ENCODE peak calls at places on chromosomes 7 and 10, in five cellular contexts. One of them, this sample, is unnamed.

GRCh38 chr10:72729528-72729927 is 37.6 kb downstream of the MCU start:
- DNase-seq in sigmoid colon: no peak
- DNase-seq in fibroblast of lung: peak
- DNase-seq in HL-60: no peak
- DNase-seq in left ventricle myocardium inferior: no peak
- DNase-seq in this sample: no peak

GRCh38 chr7:155803418-155804376 is 8.6 kb downstream of the SHH start:
- DNase-seq in fibroblast of lung: peak
- DNase-seq in HL-60: peak
- DNase-seq in sigmoid colon: no peak
- DNase-seq in left ventricle myocardium inferior: no peak
- DNase-seq in this sample: no peak

GRCh38 chr10:34288634-34289033 is 526.5 kb downstream of the PARD3 start:
- DNase-seq in left ventricle myocardium inferior: no peak
- DNase-seq in fibroblast of lung: peak
- DNase-seq in HL-60: no peak
- DNase-seq in sigmoid colon: no peak
- DNase-seq in this sample: peak

GRCh38 chr10:103433858-103434257 is 18.3 kb downstream of the CALHM2 start:
- DNase-seq in left ventricle myocardium inferior: peak
- DNase-seq in HL-60: no peak
- DNase-seq in sigmoid colon: no peak
- DNase-seq in fibroblast of lung: peak
- DNase-seq in this sample: peak

GRCh38 chr10:70426835-70427234 is 14.6 kb downstream of the NODAL start:
- DNase-seq in fibroblast of lung: no peak
- DNase-seq in left ventricle myocardium inferior: no peak
- DNase-seq in sigmoid colon: no peak
- DNase-seq in HL-60: no peak
- DNase-seq in this sample: no peak

GRCh38 chr7:1461640-1462375 is 2.5 kb upstream of the MICALL2 start:
- DNase-seq in sigmoid colon: no peak
- DNase-seq in HL-60: no peak
- DNase-seq in left ventricle myocardium inferior: no peak
- DNase-seq in fibroblast of lung: no peak
- DNase-seq in this sample: no peak

GRCh38 chr10:21523557-21524008 is 1.9 kb downstream of the SKIDA1 start:
- DNase-seq in HL-60: no peak
- DNase-seq in fibroblast of lung: peak
- DNase-seq in sigmoid colon: no peak
- DNase-seq in left ventricle myocardium inferior: no peak
- DNase-seq in this sample: no peak

GRCh38 chr7:129544700-129545099 is 42.4 kb downstream of the SMKR1 start:
- DNase-seq in sigmoid colon: no peak
- DNase-seq in HL-60: no peak
- DNase-seq in fibroblast of lung: no peak
- DNase-seq in left ventricle myocardium inferior: no peak
- DNase-seq in this sample: no peak

GRCh38 chr7:44291066-44291732 is 34.2 kb downstream of the CAMK2B start:
- DNase-seq in HL-60: no peak
- DNase-seq in left ventricle myocardium inferior: peak
- DNase-seq in sigmoid colon: peak
- DNase-seq in fibroblast of lung: peak
- DNase-seq in this sample: no peak

GRCh38 chr10:97887399-97887798 is 37.8 kb downstream of the GOLGA7B start:
- DNase-seq in sigmoid colon: no peak
- DNase-seq in fibroblast of lung: no peak
- DNase-seq in left ventricle myocardium inferior: no peak
- DNase-seq in HL-60: no peak
- DNase-seq in this sample: no peak

GRCh38 chr7:30163231-30163894 is 28.6 kb downstream of the MTURN start:
- DNase-seq in fibroblast of lung: peak
- DNase-seq in left ventricle myocardium inferior: no peak
- DNase-seq in HL-60: peak
- DNase-seq in sigmoid colon: no peak
- DNase-seq in this sample: peak

GRCh38 chr10:35569111-35569707 is 35.9 kb upstream of the GJD4 start:
- DNase-seq in HL-60: no peak
- DNase-seq in fibroblast of lung: no peak
- DNase-seq in left ventricle myocardium inferior: no peak
- DNase-seq in sigmoid colon: no peak
- DNase-seq in this sample: no peak

GRCh38 chr7:51040777-51041176 is 258.1 kb upstream of the GRB10 start:
- DNase-seq in fibroblast of lung: peak
- DNase-seq in sigmoid colon: no peak
- DNase-seq in HL-60: no peak
- DNase-seq in left ventricle myocardium inferior: no peak
- DNase-seq in this sample: no peak

GRCh38 chr10:107859065-107859464 is 694.6 kb upstream of the SORCS1 start:
- DNase-seq in HL-60: no peak
- DNase-seq in fibroblast of lung: no peak
- DNase-seq in left ventricle myocardium inferior: no peak
- DNase-seq in sigmoid colon: no peak
- DNase-seq in this sample: no peak

GRCh38 chr10:28775773-28776172 is 98.5 kb downstream of the BAMBI start:
- DNase-seq in sigmoid colon: no peak
- DNase-seq in fibroblast of lung: no peak
- DNase-seq in HL-60: no peak
- DNase-seq in left ventricle myocardium inferior: no peak
- DNase-seq in this sample: no peak

GRCh38 chr10:28778524-28778923 is 101.2 kb downstream of the BAMBI start:
- DNase-seq in left ventricle myocardium inferior: no peak
- DNase-seq in sigmoid colon: no peak
- DNase-seq in fibroblast of lung: peak
- DNase-seq in HL-60: no peak
- DNase-seq in this sample: no peak

GRCh38 chr10:28774051-28774995 is 97.0 kb downstream of the BAMBI start:
- DNase-seq in fibroblast of lung: no peak
- DNase-seq in left ventricle myocardium inferior: no peak
- DNase-seq in HL-60: no peak
- DNase-seq in sigmoid colon: no peak
- DNase-seq in this sample: no peak

GRCh38 chr10:28777911-28778310 is 100.6 kb downstream of the BAMBI start:
- DNase-seq in left ventricle myocardium inferior: no peak
- DNase-seq in fibroblast of lung: peak
- DNase-seq in sigmoid colon: no peak
- DNase-seq in HL-60: no peak
- DNase-seq in this sample: no peak

DNA sequence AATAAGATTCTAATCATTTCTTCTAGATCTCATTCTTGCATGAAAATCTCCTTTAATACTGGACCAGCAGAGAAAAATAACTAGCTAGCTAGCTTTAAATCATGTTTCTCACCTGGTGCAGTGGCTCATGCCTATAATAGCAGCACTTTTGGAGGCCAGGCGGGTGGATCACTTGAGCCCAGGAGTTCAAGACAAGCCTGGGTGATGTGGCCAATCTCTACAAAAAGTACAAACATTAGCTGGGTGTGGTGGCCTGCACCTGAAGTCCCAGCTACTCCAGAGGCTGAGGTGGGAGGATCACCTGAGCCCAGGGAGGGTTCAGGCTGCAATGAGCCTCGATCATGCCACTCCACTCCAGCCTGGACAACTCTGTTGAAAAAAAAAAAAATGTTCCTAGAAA is 99.2 kb downstream of the BAMBI start:
- DNase-seq in HL-60: no peak
- DNase-seq in left ventricle myocardium inferior: no peak
- DNase-seq in sigmoid colon: no peak
- DNase-seq in fibroblast of lung: no peak
- DNase-seq in this sample: no peak
- H3K4me3 ChIP-seq in HL-60: no peak
- H3K4me3 ChIP-seq in left ventricle myocardium inferior: no peak
- H3K4me3 ChIP-seq in sigmoid colon: no peak
- H3K4me3 ChIP-seq in fibroblast of lung: no peak
- H3K4me3 ChIP-seq in this sample: no peak

GRCh38 chr10:132392184-132392800 is 4.7 kb upstream of the PWWP2B start:
- DNase-seq in left ventricle myocardium inferior: no peak
- DNase-seq in HL-60: no peak
- DNase-seq in fibroblast of lung: no peak
- DNase-seq in sigmoid colon: peak
- DNase-seq in this sample: no peak
- H3K4me3 ChIP-seq in left ventricle myocardium inferior: no peak
- H3K4me3 ChIP-seq in HL-60: no peak
- H3K4me3 ChIP-seq in fibroblast of lung: no peak
- H3K4me3 ChIP-seq in sigmoid colon: no peak
- H3K4me3 ChIP-seq in this sample: no peak

GRCh38 chr10:63520463-63521388 is 475 bp upstream of the REEP3 start:
- DNase-seq in sigmoid colon: peak
- DNase-seq in left ventricle myocardium inferior: peak
- DNase-seq in HL-60: peak
- DNase-seq in fibroblast of lung: peak
- DNase-seq in this sample: no peak

GRCh38 chr10:63521389-63522128 is at the start of gene REEP3:
- DNase-seq in fibroblast of lung: peak
- DNase-seq in HL-60: peak
- DNase-seq in sigmoid colon: peak
- DNase-seq in left ventricle myocardium inferior: peak
- DNase-seq in this sample: peak

GRCh38 chr10:63516207-63516606 is 5.0 kb upstream of the REEP3 start:
- DNase-seq in fibroblast of lung: no peak
- DNase-seq in left ventricle myocardium inferior: no peak
- DNase-seq in HL-60: no peak
- DNase-seq in sigmoid colon: no peak
- DNase-seq in this sample: no peak

GRCh38 chr10:63522129-63522687 is 1.0 kb downstream of the REEP3 start:
- DNase-seq in left ventricle myocardium inferior: no peak
- DNase-seq in HL-60: no peak
- DNase-seq in fibroblast of lung: peak
- DNase-seq in sigmoid colon: no peak
- DNase-seq in this sample: peak

GRCh38 chr10:63518690-63519288 is 2.4 kb upstream of the REEP3 start:
- DNase-seq in fibroblast of lung: no peak
- DNase-seq in HL-60: no peak
- DNase-seq in left ventricle myocardium inferior: no peak
- DNase-seq in sigmoid colon: no peak
- DNase-seq in this sample: no peak
- H3K4me3 ChIP-seq in fibroblast of lung: no peak
- H3K4me3 ChIP-seq in HL-60: no peak
- H3K4me3 ChIP-seq in left ventricle myocardium inferior: no peak
- H3K4me3 ChIP-seq in sigmoid colon: no peak
- H3K4me3 ChIP-seq in this sample: no peak

DNA sequence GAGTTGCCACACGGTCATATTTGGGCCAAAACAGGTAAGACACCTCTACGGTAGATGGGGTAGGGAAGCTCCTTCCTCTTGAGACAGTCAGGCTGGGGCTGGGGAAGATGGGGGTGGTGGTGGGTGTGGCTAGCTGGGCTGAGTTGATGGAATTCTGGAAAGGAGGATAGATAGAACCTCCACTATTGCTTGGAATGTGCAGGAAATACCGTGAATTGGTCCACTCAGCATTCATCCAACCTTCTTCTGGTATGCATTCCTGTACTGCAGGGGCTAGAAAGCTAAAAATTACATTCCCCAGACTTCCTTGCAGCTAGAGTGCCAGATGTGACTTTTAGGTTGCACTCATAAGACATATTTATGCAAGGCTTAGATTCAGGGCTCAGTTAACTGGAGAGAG is 24.8 kb downstream of the TLX1 start:
- DNase-seq in sigmoid colon: no peak
- DNase-seq in left ventricle myocardium inferior: no peak
- DNase-seq in HL-60: no peak
- DNase-seq in fibroblast of lung: peak
- DNase-seq in this sample: no peak
- H3K4me3 ChIP-seq in sigmoid colon: no peak
- H3K4me3 ChIP-seq in left ventricle myocardium inferior: no peak
- H3K4me3 ChIP-seq in HL-60: no peak
- H3K4me3 ChIP-seq in fibroblast of lung: no peak
- H3K4me3 ChIP-seq in this sample: no peak

GRCh38 chr10:128908109-128908898 is 558.7 kb upstream of the MGMT start:
- DNase-seq in sigmoid colon: no peak
- DNase-seq in left ventricle myocardium inferior: no peak
- DNase-seq in fibroblast of lung: no peak
- DNase-seq in HL-60: peak
- DNase-seq in this sample: no peak
- H3K4me3 ChIP-seq in sigmoid colon: no peak
- H3K4me3 ChIP-seq in left ventricle myocardium inferior: no peak
- H3K4me3 ChIP-seq in fibroblast of lung: no peak
- H3K4me3 ChIP-seq in HL-60: no peak
- H3K4me3 ChIP-seq in this sample: no peak

DNA sequence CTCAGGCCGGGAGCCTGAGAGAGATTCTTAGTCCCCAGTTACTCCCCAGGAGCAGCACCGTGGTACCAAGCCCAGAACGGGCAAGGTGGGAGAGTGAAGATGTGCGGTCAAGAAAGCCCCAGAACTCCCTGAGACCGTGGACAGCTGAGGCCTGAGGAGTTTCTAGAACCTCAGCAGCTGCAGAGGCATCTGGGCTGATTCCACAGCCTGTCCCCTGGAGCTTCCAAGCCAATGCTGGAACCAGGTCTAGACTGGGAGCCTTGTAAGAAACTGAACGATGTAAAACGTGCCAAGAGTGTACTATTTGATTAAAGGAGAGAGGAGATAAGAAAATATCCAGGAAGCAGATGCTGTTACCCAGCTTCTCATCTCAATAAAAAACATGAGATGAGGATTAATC is 366.3 kb downstream of the TNS3 start:
- DNase-seq in sigmoid colon: no peak
- DNase-seq in left ventricle myocardium inferior: no peak
- DNase-seq in HL-60: no peak
- DNase-seq in fibroblast of lung: no peak
- DNase-seq in this sample: no peak
- H3K4me3 ChIP-seq in sigmoid colon: no peak
- H3K4me3 ChIP-seq in left ventricle myocardium inferior: no peak
- H3K4me3 ChIP-seq in HL-60: no peak
- H3K4me3 ChIP-seq in fibroblast of lung: no peak
- H3K4me3 ChIP-seq in this sample: no peak

GRCh38 chr10:61986788-61987187 is 85.3 kb downstream of the ARID5B start:
- DNase-seq in HL-60: no peak
- DNase-seq in fibroblast of lung: no peak
- DNase-seq in left ventricle myocardium inferior: no peak
- DNase-seq in sigmoid colon: no peak
- DNase-seq in this sample: no peak
- H3K4me3 ChIP-seq in HL-60: no peak
- H3K4me3 ChIP-seq in fibroblast of lung: no peak
- H3K4me3 ChIP-seq in left ventricle myocardium inferior: no peak
- H3K4me3 ChIP-seq in sigmoid colon: no peak
- H3K4me3 ChIP-seq in this sample: no peak

DNA sequence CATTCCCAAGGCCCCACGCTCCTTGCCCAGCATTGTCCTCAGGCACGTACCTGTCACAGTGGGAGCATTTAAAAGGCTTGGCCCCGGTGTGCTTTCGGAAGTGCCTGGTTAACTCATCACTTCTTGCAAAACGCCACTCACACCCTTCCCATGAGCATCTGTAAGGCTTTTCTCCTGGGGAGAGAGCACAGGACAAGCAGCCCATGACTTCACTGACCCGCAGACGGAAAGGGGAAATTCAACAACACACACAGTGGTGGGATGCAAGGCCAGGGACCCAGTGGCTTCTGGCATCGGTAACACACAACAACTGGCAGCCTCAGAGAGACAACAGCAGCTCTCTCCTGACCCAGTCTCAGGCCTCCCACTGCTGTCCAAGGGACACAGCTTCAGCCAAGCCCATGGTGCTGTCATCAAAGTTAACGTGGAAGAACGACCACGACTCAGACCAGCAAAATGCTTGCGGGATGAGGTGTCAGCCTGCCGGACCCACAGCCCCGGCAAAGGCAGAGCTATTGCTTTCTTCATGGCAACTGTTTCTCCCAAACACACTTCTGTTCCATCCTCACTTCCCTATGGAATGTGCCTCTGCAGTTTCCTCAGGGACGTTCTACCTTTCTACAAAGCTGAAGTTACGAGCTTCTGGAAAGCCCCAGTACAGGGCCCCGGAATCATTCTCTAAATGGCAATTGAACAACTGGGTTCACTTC is 4.8 kb downstream of the KLF6 start:
- DNase-seq in sigmoid colon: no peak
- DNase-seq in fibroblast of lung: peak
- DNase-seq in HL-60: no peak
- DNase-seq in left ventricle myocardium inferior: no peak
- DNase-seq in this sample: peak
- H3K4me3 ChIP-seq in sigmoid colon: peak
- H3K4me3 ChIP-seq in fibroblast of lung: peak
- H3K4me3 ChIP-seq in HL-60: no peak
- H3K4me3 ChIP-seq in left ventricle myocardium inferior: peak
- H3K4me3 ChIP-seq in this sample: no peak